ENCODE peak calls at places on chromosomes 5 and 9, in six cellular contexts. V is tibial artery, L is lung, S is SK-N-SH, N is cardiac fibroblast, X is A549. P is an unnamed sample.

GRCh38 chr5:66864240-66864884 is 268.2 kb downstream of the MAST4 start:
- DNase-seq in V (no peak), X (peak; percentile 14), N (peak; percentile 84), L (no peak), S (no peak), P (no peak)

GRCh38 chr5:158223054-158223453 is 364.1 kb upstream of the CLINT1 start:
- DNase-seq in S (no peak), N (no peak), V (no peak), L (no peak), X (no peak), P (no peak)

GRCh38 chr5:55363861-55364260 is 56.1 kb downstream of the MTREX start:
- DNase-seq in V (no peak), X (no peak), S (no peak), L (no peak), N (peak; percentile 9), P (no peak)

GRCh38 chr9:110579763-110580255 is 268 bp upstream of the SVEP1 start:
- DNase-seq in X (peak; percentile 16), S (peak; percentile 78), L (no peak), N (peak; percentile 76), V (peak; percentile 64), P (no peak)

GRCh38 chr9:73023025-73023541 is 70.2 kb upstream of the ALDH1A1 start:
- DNase-seq in N (peak; percentile 80), V (peak; percentile 71), L (no peak), X (peak; percentile 42), S (peak; percentile 15), P (no peak)

GRCh38 chr5:168117469-168117868 is 174.0 kb upstream of the WWC1 start:
- DNase-seq in S (no peak), V (no peak), L (no peak), N (no peak), X (no peak), P (no peak)

GRCh38 chr5:103929310-103930003 is 366.9 kb upstream of the NUDT12 start:
- DNase-seq in X (no peak), N (no peak), L (no peak), S (no peak), V (no peak), P (no peak)

GRCh38 chr5:146703499-146703898 is 175.1 kb downstream of the PPP2R2B start:
- DNase-seq in X (no peak), S (no peak), L (no peak), V (no peak), N (no peak), P (no peak)

GRCh38 chr5:2190549-2190948 is 307.8 kb upstream of the IRX4 start:
- DNase-seq in S (no peak), L (no peak), V (no peak), X (no peak), N (no peak), P (peak; percentile 69)

GRCh38 chr5:133397986-133398645 is 214.2 kb downstream of the FSTL4 start:
- DNase-seq in V (no peak), S (no peak), N (no peak), X (no peak), L (peak; percentile 24), P (peak; percentile 65)

GRCh38 chr5:10266839-10267238 is 16.8 kb downstream of the CCT5 start:
- DNase-seq in V (no peak), L (no peak), X (no peak), S (no peak), N (no peak), P (no peak)

GRCh38 chr9:36575411-36575882 is 2.8 kb downstream of the MELK start:
- DNase-seq in S (no peak), N (peak; percentile 62), L (no peak), V (no peak), X (no peak), P (no peak)

GRCh38 chr9:129869585-129870501 is 34.6 kb downstream of the USP20 start:
- DNase-seq in N (no peak), S (no peak), V (no peak), L (no peak), X (no peak), P (no peak)

GRCh38 chr9:26053954-26054353 is 375.7 kb upstream of the TUSC1 start:
- DNase-seq in S (no peak), L (no peak), N (no peak), V (no peak), X (no peak), P (no peak)

GRCh38 chr5:54643679-54644078 is 126.1 kb downstream of the SNX18 start:
- DNase-seq in V (no peak), L (no peak), S (no peak), X (no peak), N (peak; percentile 89), P (no peak)

GRCh38 chr9:113219186-113219936 is 1.7 kb downstream of the FKBP15 start:
- DNase-seq in V (no peak), N (no peak), L (no peak), S (no peak), X (no peak), P (no peak)

GRCh38 chr5:172683696-172684464 is 42.8 kb downstream of the NEURL1B start:
- DNase-seq in N (no peak), L (no peak), X (no peak), V (no peak), S (no peak), P (no peak)

GRCh38 chr5:23289162-23289561 is 218.2 kb upstream of the PRDM9 start:
- DNase-seq in X (no peak), V (no peak), S (no peak), L (no peak), N (no peak), P (no peak)

GRCh38 chr9:35948901-35949318 is 9.0 kb downstream of the OR2S2 start:
- DNase-seq in N (no peak), S (no peak), V (no peak), L (peak; percentile 56), X (no peak), P (no peak)

GRCh38 chr5:57302643-57303042 is 128.8 kb downstream of the GPBP1 start:
- DNase-seq in S (no peak), N (peak; percentile 42), L (no peak), X (no peak), V (no peak), P (no peak)

GRCh38 chr5:95130951-95131350 is 153.9 kb downstream of the MCTP1 start:
- DNase-seq in S (no peak), N (no peak), X (no peak), V (no peak), L (no peak), P (no peak)

GRCh38 chr9:116323571-116323970 is 170.0 kb downstream of the PAPPA start:
- DNase-seq in X (no peak), N (no peak), V (no peak), S (no peak), L (peak; percentile 46), P (no peak)

DNA sequence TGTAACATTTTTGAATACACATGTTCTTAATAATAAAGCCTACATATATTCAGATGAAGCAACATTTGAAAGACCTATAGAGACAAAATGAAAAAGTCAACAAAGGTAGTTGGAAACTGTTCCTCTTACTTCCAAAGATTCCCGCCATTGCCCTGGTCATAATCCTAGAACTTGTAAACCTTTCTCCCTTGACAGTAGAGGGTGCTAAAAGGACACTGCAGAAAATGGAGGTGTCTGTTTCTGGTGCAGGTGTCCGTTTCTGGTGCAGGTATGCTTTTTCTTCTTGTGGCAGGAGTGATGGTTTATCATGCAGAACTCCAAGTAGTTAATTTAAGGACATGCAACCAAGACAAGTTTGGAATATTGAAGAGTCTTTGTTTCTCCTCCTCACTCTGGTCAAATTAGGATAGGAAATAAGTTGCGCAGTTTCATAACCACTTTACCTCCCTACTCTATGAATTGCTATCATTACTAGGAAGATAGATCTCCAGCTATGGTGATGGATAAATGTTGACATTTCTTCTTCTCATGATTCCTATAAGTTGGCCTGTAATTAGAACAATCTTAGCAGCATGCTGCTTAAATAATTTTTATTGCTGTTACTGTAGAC is 56.0 kb upstream of the FAM174A start:
- DNase-seq in V (no peak), L (no peak), N (peak; percentile 14), S (peak; percentile 3), X (no peak), P (no peak)
- TF ChIP-seq CTCF in V (no peak), L (peak; percentile 8), N (peak; percentile 50), S (peak; percentile 63), X (peak; percentile 68), P (peak; percentile 51)

DNA sequence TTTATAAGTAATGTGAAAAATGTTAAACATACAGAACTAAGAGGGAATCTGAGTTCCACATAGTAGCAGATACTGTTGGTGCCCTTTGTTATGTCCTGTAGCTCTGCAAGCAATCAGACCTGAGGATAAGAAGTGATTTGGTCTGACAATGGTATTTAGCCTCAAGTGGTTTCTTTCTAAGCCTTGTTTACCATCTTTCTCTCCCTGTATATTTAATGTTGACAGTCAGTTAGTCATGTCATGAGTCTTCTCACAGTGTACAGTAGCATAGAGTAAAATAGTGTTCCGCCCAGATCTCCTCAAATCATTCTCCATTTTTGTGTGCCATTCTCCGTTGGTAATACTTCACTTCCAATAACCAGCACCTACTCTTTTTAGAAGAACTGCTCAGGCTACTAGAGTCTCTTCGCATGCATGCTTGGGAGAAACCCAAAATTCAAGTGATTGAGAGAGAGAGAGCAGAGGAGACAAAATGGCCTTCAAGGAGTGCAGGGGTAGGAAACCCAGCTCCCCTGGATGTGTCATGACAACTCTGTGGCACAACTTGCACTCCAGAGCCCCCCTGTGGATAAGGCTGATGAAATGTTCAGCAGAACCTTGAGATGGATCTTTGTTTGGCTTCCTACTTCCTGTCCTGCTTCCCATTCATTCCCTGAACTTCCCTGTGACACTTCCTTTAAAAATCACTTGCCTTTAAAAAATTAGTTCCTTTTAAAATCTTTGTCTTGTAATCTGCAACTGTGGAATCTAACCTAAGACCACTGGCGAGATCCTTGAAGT is 129.2 kb upstream of the FST start:
- DNase-seq in S (no peak), V (no peak), N (no peak), L (no peak), X (no peak), P (no peak)
- TF ChIP-seq CTCF in S (no peak), V (no peak), N (no peak), L (no peak), X (no peak), P (no peak)

DNA sequence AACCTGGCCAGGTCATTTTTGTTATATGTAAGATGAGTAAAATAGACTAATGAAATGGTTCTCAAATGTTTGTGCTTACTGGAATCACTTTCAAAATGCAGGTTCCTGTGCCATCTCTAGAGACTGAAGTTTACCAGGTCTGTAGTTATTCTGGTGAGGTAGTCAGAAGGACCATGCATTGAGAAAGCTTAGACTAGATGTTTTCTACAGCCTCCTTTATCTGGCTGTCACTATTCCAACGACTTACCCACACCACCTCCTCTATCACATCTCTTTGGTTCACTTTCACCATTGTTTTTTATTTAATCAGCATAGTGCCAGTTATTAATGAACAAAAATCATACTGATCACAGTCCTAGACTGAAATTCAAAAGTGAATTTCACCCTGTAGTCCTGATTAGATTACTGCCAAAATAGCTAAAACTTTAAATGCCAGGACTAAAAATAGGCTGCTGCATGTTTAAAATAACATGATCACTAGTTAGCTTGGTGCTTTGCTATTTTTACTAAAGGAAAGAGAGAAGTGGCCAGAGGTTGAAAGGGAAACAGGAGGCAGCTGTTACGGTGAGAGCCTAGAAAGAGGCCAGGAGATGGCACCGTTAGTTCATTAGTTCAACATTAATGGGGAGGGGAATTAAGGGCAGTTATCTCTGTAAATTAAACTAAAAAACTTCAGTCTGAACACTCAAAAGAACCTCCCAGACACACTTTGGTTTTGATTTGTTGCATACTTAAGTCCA is 13.9 kb upstream of the FNIP1 start:
- DNase-seq in L (no peak), X (no peak), S (peak; percentile 37), N (peak; percentile 34), V (no peak), P (no peak)
- TF ChIP-seq CTCF in L (no peak), X (peak; percentile 30), S (peak; percentile 43), N (peak; percentile 22), V (no peak), P (peak; percentile 43)

DNA sequence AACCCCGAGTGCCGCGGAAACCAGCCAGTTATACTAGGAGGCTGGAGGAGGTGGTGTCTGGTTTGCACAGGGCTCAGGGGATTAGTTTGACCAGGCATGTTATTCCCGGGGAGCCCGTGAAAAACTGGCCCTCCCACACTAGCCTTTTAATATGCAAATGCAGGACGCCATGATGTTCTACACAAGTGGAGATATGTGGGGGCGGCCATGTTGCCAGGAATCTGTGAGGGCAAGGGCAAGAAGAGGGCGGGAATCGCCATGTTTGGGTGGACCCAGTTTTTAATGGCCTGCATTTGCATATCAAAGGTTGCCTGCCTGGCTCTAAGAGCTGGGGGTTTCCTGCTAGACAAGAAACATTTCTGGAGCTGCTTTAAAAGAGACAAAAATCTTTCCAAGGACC is 940.7 kb downstream of the CDH18 start:
- DNase-seq in L (no peak), V (no peak), N (no peak), S (no peak), X (no peak), P (no peak)
- TF ChIP-seq CTCF in L (no peak), V (no peak), N (no peak), S (no peak), X (no peak), P (no peak)